ENCODE peak calls at places on chromosomes 11 and 22, in four cellular contexts. O is CMK, F is osteocyte, D is psoas muscle. U is an unnamed sample.

GRCh38 chr22:49300951-49301397 is 526.7 kb downstream of the BRD1 start:
- DNase-seq in O (no peak), F (peak), D (no peak), U (peak)

GRCh38 chr22:47397673-47398072 is 635.2 kb downstream of the TBC1D22A start:
- DNase-seq in O (no peak), F (no peak), D (no peak), U (no peak)

GRCh38 chr11:2792376-2793250 is 92.8 kb upstream of the KCNQ1OT1 start:
- DNase-seq in O (no peak), F (peak), D (peak), U (no peak)

GRCh38 chr11:105181100-105181499 is 41.5 kb upstream of the CARD18 start:
- DNase-seq in O (no peak), F (no peak), D (no peak), U (no peak)

GRCh38 chr11:123054301-123055065 is 7.5 kb downstream of the HSPA8 start:
- DNase-seq in O (no peak), F (no peak), D (no peak), U (no peak)

GRCh38 chr11:61923166-61924015 is 6.0 kb upstream of the RAB3IL1 start:
- DNase-seq in O (no peak), F (peak), D (peak), U (peak)

GRCh38 chr11:121723261-121723741 is 270.5 kb upstream of the SORL1-AS1 start:
- DNase-seq in O (no peak), F (no peak), D (no peak), U (no peak)

GRCh38 chr11:68377389-68377795 is 65.0 kb downstream of the LRP5 start:
- DNase-seq in O (no peak), F (no peak), D (no peak), U (no peak)

GRCh38 chr11:19864141-19865120 is 151.8 kb downstream of the NAV2 start:
- DNase-seq in O (no peak), F (no peak), D (no peak), U (no peak)

GRCh38 chr22:26585104-26585790 is 4.7 kb downstream of the TPST2 start:
- DNase-seq in O (no peak), F (no peak), D (peak), U (peak)

GRCh38 chr11:762421-763072 is 14.7 kb downstream of the GATD1 start:
- DNase-seq in O (no peak), F (no peak), D (no peak), U (no peak)

GRCh38 chr11:58637367-58637766 is 14.9 kb downstream of the CNTF start:
- DNase-seq in O (no peak), F (no peak), D (no peak), U (no peak)

GRCh38 chr11:35683728-35684339 is 21.3 kb downstream of the TRIM44 start:
- DNase-seq in O (no peak), F (no peak), D (no peak), U (no peak)

GRCh38 chr11:19811391-19811790 is 98.8 kb downstream of the NAV2 start:
- DNase-seq in O (no peak), F (no peak), D (no peak), U (no peak)

GRCh38 chr11:33320814-33321330 is 63.7 kb downstream of the HIPK3 start:
- DNase-seq in O (peak), F (no peak), D (no peak), U (no peak)

U was measured in right atrium auricular region.